ENCODE peak calls at places on chromosomes 4 and X, in ten cellular contexts. G is NCI-H1436; M is stimulated activated CD4-positive, alpha-beta T cell treated with anti-CD3 and anti-CD28 coated beads, Interleukin-4, amount 100 ng/mL, for 4 hours; D is GM04503; J is GM04504; N is NCI-H1694; C is NCI-H1092 treated with DMSO at 0.1 percent for 48 hours; O is stimulated activated naive CD4-positive, alpha-beta T cell; B is endothelial cell of umbilical vein; P is endothelial cell. I is an unnamed sample.

GRCh38 chr4:41144812-41145211 is 69.5 kb downstream of the APBB2 start:
- DNase-seq in M (no peak), N (no peak), G (no peak), C (no peak), B (no peak), D (no peak), P (no peak), O (no peak), J (no peak), I (no peak)

GRCh38 chrX:10028283-10029104 is 61.3 kb downstream of the CLDN34 start:
- DNase-seq in D (no peak), P (no peak), O (no peak), M (no peak), J (no peak), N (no peak), B (no peak), G (no peak), C (no peak), I (no peak)

GRCh38 chr4:98963538-98964433 is 31.7 kb upstream of the METAP1 start:
- DNase-seq in O (no peak), P (no peak), C (no peak), N (no peak), G (no peak), B (no peak), D (no peak), M (no peak), J (no peak), I (no peak)

GRCh38 chr4:103032575-103032974 is 13.1 kb upstream of the SLC9B1 start:
- DNase-seq in J (no peak), M (no peak), O (no peak), P (peak; percentile 29), G (peak; percentile 6), D (no peak), C (no peak), B (peak; percentile 6), N (no peak), I (no peak)

GRCh38 chrX:136528645-136529315 is 3.2 kb upstream of the VGLL1 start:
- DNase-seq in P (no peak), N (no peak), J (no peak), G (peak; percentile 19), D (no peak), B (no peak), M (no peak), O (no peak), C (no peak), I (no peak)

GRCh38 chr4:113444386-113444785 is 317.2 kb downstream of the CAMK2D start:
- DNase-seq in M (no peak), G (no peak), J (no peak), O (no peak), N (no peak), P (no peak), C (no peak), D (no peak), B (peak; percentile 91), I (no peak)

GRCh38 chrX:129934952-129935351 is 29.0 kb downstream of the UTP14A start:
- DNase-seq in J (no peak), O (no peak), P (no peak), D (no peak), N (no peak), C (no peak), B (no peak), M (no peak), G (no peak), I (no peak)

GRCh38 chr4:151692443-151692782 is 68.4 kb downstream of the GATB start:
- DNase-seq in D (no peak), P (no peak), J (no peak), N (no peak), M (no peak), O (no peak), G (no peak), B (no peak), C (no peak), I (no peak)

GRCh38 chr4:41212221-41213203 is 1.8 kb downstream of the APBB2 start:
- DNase-seq in D (peak; percentile 31), O (no peak), N (no peak), M (no peak), C (peak; percentile 71), B (peak; percentile 86), P (peak; percentile 37), J (no peak), G (peak; percentile 8), I (no peak)

GRCh38 chr4:165010487-165010886 is 21.3 kb upstream of the TRIM60 start:
- DNase-seq in J (no peak), O (no peak), M (no peak), C (no peak), G (no peak), N (no peak), P (no peak), D (no peak), B (no peak), I (no peak)

GRCh38 chr4:8872402-8873291 is 1.0 kb upstream of the HMX1 start:
- DNase-seq in B (no peak), C (no peak), D (no peak), P (no peak), J (no peak), M (no peak), G (no peak), N (no peak), O (no peak), I (no peak)

GRCh38 chr4:83413676-83414075 is 41.9 kb downstream of the HELQ start:
- DNase-seq in C (no peak), D (no peak), M (no peak), N (no peak), P (no peak), O (no peak), B (no peak), G (no peak), J (no peak), I (no peak)

GRCh38 chr4:78059524-78059889 is 2.4 kb downstream of the FRAS1 start:
- DNase-seq in O (no peak), J (peak; percentile 63), G (peak; percentile 78), D (no peak), B (peak; percentile 61), P (peak; percentile 72), N (peak; percentile 73), M (no peak), C (peak; percentile 76), I (peak; percentile 84)

GRCh38 chr4:88382621-88383020 is 4.0 kb downstream of the HERC6 start:
- DNase-seq in O (no peak), B (no peak), G (no peak), C (no peak), P (no peak), J (no peak), N (no peak), M (peak; percentile 73), D (no peak), I (no peak)

GRCh38 chrX:149829751-149830191 is 48.0 kb downstream of the MAGEA9 start:
- DNase-seq in P (no peak), C (no peak), J (peak; percentile 7), M (peak; percentile 19), O (no peak), D (peak; percentile 1), B (no peak), G (no peak), N (no peak), I (no peak)

GRCh38 chrX:68532828-68533227 is 34.0 kb downstream of the YIPF6 start:
- DNase-seq in M (no peak), D (no peak), O (no peak), J (no peak), G (no peak), P (no peak), B (no peak), C (no peak), N (no peak), I (no peak)

GRCh38 chr4:185307136-185307950 is 88.4 kb downstream of the LRP2BP start:
- DNase-seq in N (no peak), B (no peak), M (no peak), O (no peak), C (no peak), D (no peak), J (no peak), P (no peak), G (no peak), I (no peak)

GRCh38 chr4:152243890-152244595 is 291.8 kb downstream of the FBXW7 start:
- DNase-seq in D (no peak), N (no peak), O (no peak), P (no peak), C (no peak), J (no peak), M (peak; percentile 21), B (peak; percentile 98), G (no peak), I (no peak)